ENCODE peak calls at places on chromosomes 4 and X, in ten cellular contexts. T is HCT116; Y is GM03348; V is left kidney; N is uterus; S is dorsolateral prefrontal cortex; P is D341Med; Q is CD4-positive, alpha-beta T cell; G is T follicular helper cell; E is astrocyte of the hippocampus. O is an unnamed sample.

GRCh38 chr4:76712564-76712963 is 185.4 kb downstream of the SOWAHB start:
- DNase-seq in T (no peak), Y (no peak), V (no peak), N (no peak), S (no peak), P (no peak), Q (no peak), G (no peak), E (no peak), O (no peak)

GRCh38 chr4:7876096-7876993 is 63.3 kb downstream of the AFAP1 start:
- DNase-seq in T (no peak), Y (peak), V (peak), N (peak), S (no peak), P (peak), Q (peak), G (no peak), E (peak), O (no peak)

GRCh38 chr4:112002301-112002700 is 143.0 kb upstream of the FAM241A start:
- DNase-seq in T (no peak), Y (no peak), V (no peak), N (no peak), S (no peak), P (no peak), Q (no peak), G (no peak), E (peak), O (no peak)

GRCh38 chrX:65644621-65645287 is 22.7 kb upstream of the MSN start:
- DNase-seq in T (peak), Y (peak), V (no peak), N (peak), S (peak), P (no peak), Q (no peak), G (no peak), E (peak), O (peak)

GRCh38 chr4:166239354-166239753 is 366.3 kb downstream of the TLL1 start:
- DNase-seq in T (no peak), Y (no peak), V (no peak), N (no peak), S (no peak), P (no peak), Q (no peak), G (no peak), E (no peak), O (no peak)

GRCh38 chr4:118296739-118297138 is 56.1 kb downstream of the PRSS12 start:
- DNase-seq in T (no peak), Y (no peak), V (no peak), N (no peak), S (no peak), P (no peak), Q (no peak), G (no peak), E (no peak), O (no peak)

GRCh38 chrX:148310402-148311200 is 189.8 kb upstream of the AFF2 start:
- DNase-seq in T (no peak), Y (no peak), V (no peak), N (no peak), S (no peak), P (no peak), Q (peak), G (peak), E (no peak), O (no peak)

GRCh38 chrX:20237864-20238263 is 28.8 kb downstream of the RPS6KA3 start:
- DNase-seq in T (no peak), Y (no peak), V (no peak), N (no peak), S (no peak), P (no peak), Q (no peak), G (no peak), E (no peak), O (peak)

GRCh38 chrX:66164470-66164869 is 423 bp downstream of the HEPH start:
- DNase-seq in T (no peak), Y (no peak), V (peak), N (no peak), S (no peak), P (no peak), Q (no peak), G (no peak), E (no peak), O (no peak)

GRCh38 chr4:140115140-140115539 is 38.8 kb downstream of the MAML3 start:
- DNase-seq in T (no peak), Y (no peak), V (no peak), N (no peak), S (no peak), P (no peak), Q (no peak), G (no peak), E (no peak), O (no peak)

GRCh38 chr4:112982677-112983076 is 66.8 kb upstream of the ANK2 start:
- DNase-seq in T (no peak), Y (peak), V (no peak), N (no peak), S (no peak), P (no peak), Q (no peak), G (no peak), E (no peak), O (peak)

GRCh38 chrX:13507893-13508292 is 61.5 kb upstream of the EGFL6 start:
- DNase-seq in T (no peak), Y (no peak), V (no peak), N (no peak), S (no peak), P (no peak), Q (no peak), G (no peak), E (no peak), O (no peak)

GRCh38 chr4:2356123-2357069 is 62.0 kb downstream of the ZFYVE28 start:
- DNase-seq in T (no peak), Y (no peak), V (no peak), N (no peak), S (peak), P (peak), Q (no peak), G (no peak), E (no peak), O (no peak)

O was measured in M059J.